ENCODE peak calls at places on chromosomes 5 and 9, in six cellular contexts. S is IMR-90, N is neuronal stem cell, C is mesenchymal stem cell, W is mesendoderm, T is H1. Z is an unnamed sample. For H3K4me1, the result is how much of the 10 kb centered on the place peaks cover.

GRCh38 chr9:130172858-130173461 is 756 bp downstream of the NCS1 start:
- DNase-seq in S (no peak), N (no peak), C (peak), W (peak), T (no peak), Z (peak)

GRCh38 chr5:91341159-91341558 is 42.0 kb downstream of the ARRDC3 start:
- DNase-seq in S (no peak), N (no peak), C (no peak), W (peak), T (no peak), Z (peak)

GRCh38 chr5:181142054-181142453 is 5.3 kb upstream of the OR2V2 start:
- DNase-seq in S (no peak), N (no peak), C (no peak), W (no peak), T (no peak), Z (no peak)

GRCh38 chr9:95876595-95876994 is 1.1 kb downstream of the ERCC6L2 start:
- DNase-seq in S (peak), N (no peak), C (peak), W (peak), T (no peak), Z (no peak)

GRCh38 chr5:138065102-138065501 is 18.7 kb upstream of the WNT8A start:
- DNase-seq in S (no peak), N (no peak), C (no peak), W (peak), T (peak), Z (peak)

GRCh38 chr9:85536076-85536475 is 205.7 kb downstream of the AGTPBP1 start:
- DNase-seq in S (peak), N (no peak), C (peak), W (peak), T (no peak), Z (peak)

GRCh38 chr9:91727316-91727861 is 222.6 kb downstream of the ROR2 start:
- DNase-seq in S (peak), N (peak), C (peak), W (peak), T (peak), Z (peak)

GRCh38 chr9:69097053-69097452 is 61.5 kb downstream of the FXN start:
- DNase-seq in S (peak), N (no peak), C (peak), W (no peak), T (no peak), Z (peak)

GRCh38 chr9:18824095-18824666 is 208.8 kb downstream of the SAXO1 start:
- DNase-seq in S (no peak), N (no peak), C (no peak), W (peak), T (no peak), Z (peak)

GRCh38 chr5:161400583-161400982 is 145.9 kb downstream of the GABRB2 start:
- DNase-seq in S (no peak), N (no peak), C (no peak), W (no peak), T (no peak), Z (no peak)

GRCh38 chr9:133276923-133277322 is 1.9 kb upstream of the ABO start:
- DNase-seq in S (no peak), N (no peak), C (no peak), W (no peak), T (no peak), Z (no peak)

GRCh38 chr5:110086658-110087388 is 397.1 kb downstream of the MAN2A1 start:
- DNase-seq in S (peak), N (no peak), C (peak), W (no peak), T (no peak), Z (peak)

GRCh38 chr9:133421615-133422542 is at the start of gene ADAMTS13:
- DNase-seq in S (peak), N (no peak), C (peak), W (peak), T (no peak), Z (no peak)

GRCh38 chr9:115998661-115999060 is 154.9 kb upstream of the PAPPA start:
- DNase-seq in S (peak), N (no peak), C (no peak), W (no peak), T (no peak), Z (no peak)

GRCh38 chr9:74783408-74783807 is 104.3 kb downstream of the TRPM6 start:
- DNase-seq in S (peak), N (no peak), C (peak), W (peak), T (no peak), Z (peak)

GRCh38 chr9:88307136-88307535 is 81.1 kb upstream of the SPIN1 start:
- DNase-seq in S (no peak), N (no peak), C (no peak), W (no peak), T (no peak), Z (no peak)

GRCh38 chr9:124795881-124796415 is 19.0 kb downstream of the OLFML2A start:
- DNase-seq in S (no peak), N (no peak), C (no peak), W (peak), T (no peak), Z (no peak)

GRCh38 chr9:125854553-125855275 is 107.5 kb downstream of the PBX3 start:
- DNase-seq in S (peak), N (no peak), C (peak), W (peak), T (no peak), Z (peak)

GRCh38 chr5:53337827-53338226 is 142.6 kb upstream of the FST start:
- DNase-seq in S (peak), N (no peak), C (no peak), W (no peak), T (no peak), Z (no peak)

GRCh38 chr9:21750021-21750735 is 52.3 kb upstream of the MTAP start:
- DNase-seq in S (no peak), N (no peak), C (no peak), W (no peak), T (no peak), Z (no peak)

GRCh38 chr5:102539598-102539997 is 40.8 kb upstream of the SLCO6A1 start:
- DNase-seq in S (no peak), N (no peak), C (no peak), W (no peak), T (no peak), Z (no peak)

GRCh38 chr9:110640736-110641135 is 27.9 kb upstream of the MUSK start:
- DNase-seq in S (no peak), N (no peak), C (no peak), W (peak), T (no peak), Z (no peak)

GRCh38 chr9:9892217-9892616 is 720.6 kb downstream of the PTPRD start:
- DNase-seq in S (no peak), N (no peak), C (no peak), W (no peak), T (no peak), Z (no peak)

GRCh38 chr5:65121880-65122436 is 353.2 kb downstream of the CWC27 start:
- DNase-seq in S (peak), N (no peak), C (peak), W (no peak), T (no peak), Z (no peak)

GRCh38 chr5:28808967-28809810 is 1770.8 kb upstream of the CDH9 start:
- DNase-seq in S (no peak), N (no peak), C (no peak), W (no peak), T (no peak), Z (no peak)

GRCh38 chr5:132883261-132883834 is 9.9 kb downstream of the LEAP2 start:
- DNase-seq in S (peak), N (peak), C (peak), W (peak), T (no peak), Z (peak)

GRCh38 chr5:37839441-37840035 is 303 bp downstream of the GDNF start:
- DNase-seq in S (peak), N (no peak), C (peak), W (peak), T (no peak), Z (peak)

GRCh38 chr5:32008746-32009145 is 165.4 kb downstream of the GOLPH3 start:
- DNase-seq in S (no peak), N (no peak), C (no peak), W (no peak), T (no peak), Z (no peak)

GRCh38 chr9:83637389-83637788 is 14.4 kb downstream of the IDNK start:
- DNase-seq in S (no peak), N (no peak), C (no peak), W (no peak), T (no peak), Z (peak)

GRCh38 chr5:134240421-134240962 is 14.6 kb upstream of the PPP2CA start:
- DNase-seq in S (peak), N (no peak), C (peak), W (no peak), T (no peak), Z (no peak)

GRCh38 chr9:92489209-92489608 is 6.9 kb upstream of the ASPN start:
- DNase-seq in S (peak), N (no peak), C (peak), W (no peak), T (no peak), Z (no peak)

GRCh38 chr5:151093476-151093889 is 12.6 kb upstream of the TNIP1 start:
- DNase-seq in S (peak), N (no peak), C (peak), W (peak), T (no peak), Z (peak)

GRCh38 chr5:104512063-104512798 is 949.6 kb upstream of the NUDT12 start:
- DNase-seq in S (no peak), N (no peak), C (no peak), W (no peak), T (no peak), Z (no peak)

GRCh38 chr5:74766348-74766886 is 500 bp downstream of the GFM2 start:
- DNase-seq in S (peak), N (peak), C (peak), W (peak), T (no peak), Z (peak)

GRCh38 chr5:34630596-34630995 is 25.5 kb upstream of the RAI14 start:
- DNase-seq in S (no peak), N (no peak), C (no peak), W (no peak), T (no peak), Z (no peak)

GRCh38 chr9:126127591-126127990 is 199.0 kb upstream of the MVB12B start:
- DNase-seq in S (no peak), N (no peak), C (no peak), W (no peak), T (no peak), Z (no peak)

GRCh38 chr5:82470185-82470584 is 192.0 kb upstream of the RPS23 start:
- DNase-seq in S (no peak), N (no peak), C (no peak), W (no peak), T (no peak), Z (no peak)

GRCh38 chr9:72863456-72864094 is 89.3 kb downstream of the ALDH1A1 start:
- DNase-seq in S (no peak), N (no peak), C (no peak), W (peak), T (no peak), Z (no peak)

GRCh38 chr9:114551750-114552685 is 35.6 kb upstream of the ATP6V1G1 start:
- DNase-seq in S (peak), N (no peak), C (peak), W (peak), T (peak), Z (peak)

GRCh38 chr9:4334439-4334838 is 34.6 kb upstream of the GLIS3 start:
- DNase-seq in S (peak), N (no peak), C (peak), W (peak), T (no peak), Z (peak)

GRCh38 chr9:70121818-70122436 is 78.3 kb downstream of the MAMDC2 start:
- DNase-seq in S (peak), N (no peak), C (no peak), W (no peak), T (no peak), Z (no peak)

GRCh38 chr9:70117835-70118319 is 74.2 kb downstream of the MAMDC2 start:
- DNase-seq in S (peak), N (no peak), C (no peak), W (no peak), T (no peak), Z (peak)

GRCh38 chr9:70123695-70124094 is 80.0 kb downstream of the MAMDC2 start:
- DNase-seq in S (no peak), N (no peak), C (no peak), W (no peak), T (no peak), Z (no peak)

GRCh38 chr9:70119786-70120185 is 76.1 kb downstream of the MAMDC2 start:
- DNase-seq in S (no peak), N (no peak), C (no peak), W (no peak), T (no peak), Z (no peak)

DNA sequence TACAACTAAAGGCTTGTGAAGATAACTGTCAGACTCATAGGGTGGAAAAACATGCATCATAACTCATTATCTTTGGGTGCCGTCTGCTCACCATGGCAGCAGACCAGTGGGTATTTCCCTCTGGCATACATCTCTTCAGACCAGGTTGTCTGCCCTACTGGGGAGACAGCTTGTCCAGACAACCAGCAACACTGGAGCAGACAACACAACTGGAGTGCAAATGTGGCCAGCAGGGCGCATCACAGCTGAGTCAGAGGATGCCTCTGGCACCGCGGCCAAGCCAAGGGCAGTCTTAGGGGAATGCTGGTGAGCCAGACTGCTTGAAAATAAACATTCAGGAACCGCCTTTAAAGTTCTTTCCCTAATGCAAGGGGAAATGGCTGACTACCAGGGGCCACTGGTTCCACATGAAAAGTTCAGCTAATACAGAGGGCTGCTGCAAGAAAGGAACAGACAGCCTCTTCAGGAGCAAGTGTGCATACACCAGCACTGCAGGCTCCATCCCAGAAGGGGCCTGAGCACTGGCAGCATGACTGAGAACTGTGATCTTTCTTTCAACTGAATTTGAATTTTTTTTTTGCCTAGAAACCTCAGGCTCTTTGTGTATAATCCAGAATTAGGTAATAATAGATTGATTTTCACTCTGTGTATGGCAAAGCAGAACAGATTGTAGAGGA is 77.3 kb downstream of the MAMDC2 start:
- DNase-seq in S (peak), N (no peak), C (peak), W (peak), T (no peak), Z (peak)
- H3K4me1 ChIP-seq in S (under half), N (under half), C (under half), W (under half), T (under half), Z (under half)

GRCh38 chr9:7172445-7173115 is 414.8 kb downstream of the KDM4C start:
- DNase-seq in S (peak), N (no peak), C (no peak), W (no peak), T (no peak), Z (peak)
- H2BK120ac ChIP-seq in S (no peak), N (no peak), C (no peak), W (no peak), T (no peak), Z (peak)

GRCh38 chr5:112228672-112229071 is 190.4 kb downstream of the EPB41L4A start:
- DNase-seq in S (peak), N (no peak), C (peak), W (peak), T (no peak), Z (no peak)

GRCh38 chr5:112226215-112226614 is 192.9 kb downstream of the EPB41L4A start:
- DNase-seq in S (no peak), N (no peak), C (no peak), W (no peak), T (no peak), Z (no peak)

GRCh38 chr5:112232651-112233050 is 186.4 kb downstream of the EPB41L4A start:
- DNase-seq in S (no peak), N (no peak), C (no peak), W (no peak), T (no peak), Z (no peak)

GRCh38 chr5:112234000-112234399 is 185.1 kb downstream of the EPB41L4A start:
- DNase-seq in S (no peak), N (no peak), C (no peak), W (no peak), T (no peak), Z (no peak)

DNA sequence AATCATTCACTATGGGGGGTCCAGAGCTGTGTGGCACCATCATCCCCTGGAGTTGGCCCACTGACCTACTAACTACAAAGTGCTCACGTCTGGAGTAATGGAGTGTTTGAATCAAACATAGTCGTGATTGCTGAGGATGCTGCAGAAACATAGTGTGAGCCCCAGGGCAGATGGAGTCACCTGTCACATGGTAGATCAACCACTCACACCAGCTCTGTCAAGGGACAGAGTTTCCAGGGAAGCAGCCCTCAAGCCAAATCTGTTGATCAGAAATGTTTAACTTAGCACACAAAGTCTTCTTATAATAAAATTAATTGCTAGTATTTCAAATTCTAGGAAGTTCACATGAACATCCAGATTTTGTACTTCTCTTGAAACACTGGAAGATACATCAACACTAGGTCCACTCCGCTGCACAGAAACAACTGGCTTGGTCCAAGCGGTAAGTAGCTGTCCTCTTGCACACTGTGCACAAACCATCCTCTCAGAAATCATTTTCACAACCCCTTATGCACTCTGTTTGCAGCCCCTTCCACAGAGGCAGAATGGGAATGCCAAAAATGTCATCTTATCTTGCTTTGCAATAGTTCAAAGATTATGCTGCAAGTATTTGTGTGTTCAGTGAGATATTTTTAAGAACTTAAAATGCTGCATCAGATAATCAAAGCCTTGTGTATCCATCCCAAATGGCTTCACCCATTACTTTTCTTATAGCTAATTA is 191.0 kb downstream of the EPB41L4A start:
- DNase-seq in S (no peak), N (no peak), C (no peak), W (no peak), T (no peak), Z (no peak)
- H3K4ac ChIP-seq in S (no peak), N (no peak), C (no peak), W (no peak), T (no peak), Z (no peak)

GRCh38 chr5:149150457-149150856 is 9.2 kb downstream of the ABLIM3 start:
- DNase-seq in S (peak), N (no peak), C (no peak), W (no peak), T (no peak), Z (no peak)

GRCh38 chr5:149144637-149145036 is 3.3 kb downstream of the ABLIM3 start:
- DNase-seq in S (no peak), N (no peak), C (no peak), W (no peak), T (no peak), Z (no peak)

GRCh38 chr5:149149942-149150341 is 8.6 kb downstream of the ABLIM3 start:
- DNase-seq in S (no peak), N (no peak), C (no peak), W (no peak), T (no peak), Z (no peak)

GRCh38 chr5:149145138-149145537 is 3.8 kb downstream of the ABLIM3 start:
- DNase-seq in S (no peak), N (no peak), C (no peak), W (no peak), T (no peak), Z (no peak)

GRCh38 chr5:149147673-149148072 is 6.4 kb downstream of the ABLIM3 start:
- DNase-seq in S (peak), N (no peak), C (no peak), W (no peak), T (no peak), Z (no peak)
- H3K4me1 ChIP-seq in S (under half), N (under half), C (under half), W (under half), T (under half), Z (under half)

DNA sequence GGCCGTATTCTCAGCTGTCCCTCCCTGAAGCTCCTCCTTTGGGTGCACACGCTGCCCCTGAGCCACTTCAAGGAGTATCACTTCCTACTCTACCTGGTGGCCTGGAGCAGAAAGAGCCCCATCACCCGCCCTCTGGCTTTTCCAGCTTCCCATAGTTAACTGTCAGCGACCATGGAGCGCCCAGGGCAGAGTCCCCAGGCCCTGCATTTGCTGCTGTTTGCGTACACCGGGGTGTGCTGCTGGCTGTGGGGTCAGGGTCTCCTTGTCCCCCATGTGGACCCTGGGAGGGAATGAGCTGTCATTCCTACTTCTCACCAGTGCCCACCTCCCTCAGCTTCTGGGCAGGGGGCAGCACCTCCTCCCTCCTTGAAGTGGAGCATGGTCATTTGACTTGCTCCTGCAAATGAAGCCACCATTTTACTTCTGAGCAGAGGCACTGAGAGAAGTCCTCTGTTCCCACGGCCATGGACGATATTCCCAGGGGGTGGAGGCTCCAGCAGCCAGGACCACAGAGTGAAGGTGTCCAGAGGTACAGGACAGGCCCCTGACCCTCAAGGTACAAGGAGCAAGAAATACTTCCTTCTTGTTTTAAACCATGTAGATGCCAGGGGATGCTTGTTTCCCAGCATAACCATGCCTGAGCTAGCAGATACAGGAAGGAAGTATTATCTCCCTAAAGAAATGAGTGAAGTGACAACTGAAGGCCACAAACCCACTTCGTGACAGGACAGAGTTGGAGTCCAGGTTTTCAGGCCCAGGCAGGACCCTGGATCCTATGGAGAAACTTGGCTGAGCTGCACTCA is 40.6 kb upstream of the COL5A1 start:
- DNase-seq in S (no peak), N (no peak), C (no peak), W (no peak), T (no peak), Z (no peak)
- H2BK120ac ChIP-seq in S (peak), N (no peak), C (peak), W (peak), T (no peak), Z (peak)

GRCh38 chr9:121842612-121842978 is 191.2 kb downstream of the DAB2IP start:
- DNase-seq in S (peak), N (no peak), C (peak), W (no peak), T (no peak), Z (peak)
- H3K4ac ChIP-seq in S (peak), N (no peak), C (no peak), W (no peak), T (no peak), Z (no peak)

Z was measured in trophoblast cell.